ENCODE peak calls at places on chromosome 19, in four cellular contexts. I is endothelial cell, W is stomach, F is heart right ventricle. H is an unnamed sample.

GRCh38 chr19:14560776-14561108 is 11.1 kb downstream of the NDUFB7 start:
- DNase-seq in W (no peak), F (no peak), I (no peak), H (no peak)

GRCh38 chr19:10612515-10613119 is 12.7 kb upstream of the SLC44A2 start:
- DNase-seq in F (peak; percentile 84), I (no peak), W (peak; percentile 96), H (peak; percentile 67)

GRCh38 chr19:18428837-18429674 is 8.9 kb downstream of the ISYNA1 start:
- DNase-seq in W (peak; percentile 70), I (peak; percentile 83), F (peak; percentile 76), H (peak; percentile 74)

GRCh38 chr19:33304760-33305647 is 2.7 kb upstream of the CEBPA start:
- DNase-seq in W (peak; percentile 77), F (no peak), I (no peak), H (peak; percentile 84)

GRCh38 chr19:49347835-49348234 is 12.6 kb downstream of the CD37 start:
- DNase-seq in I (no peak), F (no peak), W (no peak), H (no peak)

GRCh38 chr19:3276341-3276799 is 51.9 kb downstream of the CELF5 start:
- DNase-seq in F (no peak), I (peak; percentile 30), W (peak; percentile 34), H (peak; percentile 75)

GRCh38 chr19:7681336-7682174 is 922 bp downstream of the TRAPPC5 start:
- DNase-seq in W (peak; percentile 75), F (peak; percentile 83), I (peak; percentile 75), H (peak; percentile 72)

GRCh38 chr19:3151563-3152430 is 16.0 kb downstream of the GNA15 start:
- DNase-seq in F (no peak), W (no peak), I (no peak), H (no peak)

GRCh38 chr19:55024111-55024510 is 14.0 kb downstream of the GP6 start:
- DNase-seq in F (no peak), I (no peak), W (no peak), H (no peak)

GRCh38 chr19:46162731-46163130 is 14.7 kb downstream of the IGFL2 start:
- DNase-seq in F (no peak), W (no peak), I (no peak), H (no peak)

GRCh38 chr19:51803965-51804364 is 9.0 kb downstream of the FPR3 start:
- DNase-seq in F (no peak), W (no peak), I (no peak), H (no peak)

GRCh38 chr19:2180114-2180513 is 16.4 kb downstream of the DOT1L start:
- DNase-seq in I (no peak), F (no peak), W (no peak), H (no peak)

GRCh38 chr19:29844891-29845575 is 33.2 kb downstream of the CCNE1 start:
- DNase-seq in W (peak; percentile 94), I (peak; percentile 95), F (peak; percentile 91), H (peak; percentile 98)

GRCh38 chr19:4077800-4078683 is 11.3 kb upstream of the ZBTB7A start:
- DNase-seq in W (peak; percentile 63), I (no peak), F (peak; percentile 88), H (peak; percentile 89)

H was measured in mucosa of descending colon.